ENCODE peak calls at places on chromosomes 1 and 21, in four cellular contexts. P is AG08395, F is foreskin fibroblast, K is K562. H is an unnamed sample.
A peak's percentile ranks its signal among the peaks of the same experiment; 100 is the strongest.

GRCh38 chr1:30383131-30383793 is 340.1 kb downstream of the MATN1 start:
- DNase-seq in P (no peak), F (peak; percentile 12), K (no peak), H (no peak)

GRCh38 chr1:29853716-29854330 is 617.5 kb downstream of the PTPRU start:
- DNase-seq in P (no peak), F (no peak), K (no peak), H (no peak)

GRCh38 chr21:43361127-43361492 is 65.8 kb downstream of the SIK1 start:
- DNase-seq in P (peak; percentile 44), F (peak; percentile 66), K (no peak), H (no peak)

GRCh38 chr1:180536796-180537372 is 21.9 kb upstream of the OVAAL start:
- DNase-seq in P (no peak), F (no peak), K (no peak), H (no peak)

GRCh38 chr1:19644761-19645543 is 841 bp downstream of the NBL1 start:
- DNase-seq in P (peak; percentile 38), F (peak; percentile 64), K (no peak), H (no peak)

GRCh38 chr1:159854101-159854692 is 8.3 kb downstream of the VSIG8 start:
- DNase-seq in P (peak; percentile 68), F (peak; percentile 82), K (peak; percentile 27), H (peak; percentile 13)

GRCh38 chr1:47231314-47232186 is 475 bp downstream of the TAL1 start:
- DNase-seq in P (no peak), F (peak; percentile 52), K (peak; percentile 84), H (peak; percentile 89)

GRCh38 chr1:1599030-1599916 is 662 bp downstream of the FNDC10 start:
- DNase-seq in P (peak; percentile 79), F (peak; percentile 70), K (peak; percentile 81), H (peak; percentile 40)

GRCh38 chr1:50423670-50424000 is 392 bp upstream of the DMRTA2 start:
- DNase-seq in P (no peak), F (peak; percentile 30), K (no peak), H (peak; percentile 20)

GRCh38 chr1:202618387-202619022 is 91.7 kb downstream of the SYT2 start:
- DNase-seq in P (peak; percentile 44), F (peak; percentile 68), K (no peak), H (no peak)

GRCh38 chr1:184483101-184483813 is 96.4 kb downstream of the C1orf21 start:
- DNase-seq in P (peak; percentile 39), F (peak; percentile 82), K (no peak), H (no peak)

GRCh38 chr21:38486221-38486620 is 12.1 kb downstream of the ERG start:
- DNase-seq in P (no peak), F (peak; percentile 28), K (no peak), H (no peak)

GRCh38 chr1:154760469-154760933 is 109.6 kb downstream of the KCNN3 start:
- DNase-seq in P (peak; percentile 20), F (peak; percentile 12), K (peak; percentile 83), H (peak; percentile 71)

GRCh38 chr1:14724234-14724633 is 125.7 kb downstream of the KAZN start:
- DNase-seq in P (peak; percentile 47), F (peak; percentile 33), K (no peak), H (no peak)

GRCh38 chr1:183597656-183598055 is 7.4 kb upstream of the NCF2 start:
- DNase-seq in P (peak; percentile 15), F (peak; percentile 53), K (no peak), H (no peak)

GRCh38 chr21:35222021-35222420 is 172.9 kb upstream of the RUNX1 start:
- DNase-seq in P (no peak), F (no peak), K (no peak), H (no peak)

GRCh38 chr21:41419921-41420862 is 5.8 kb upstream of the MX1 start:
- DNase-seq in P (peak; percentile 87), F (peak; percentile 91), K (peak; percentile 54), H (peak; percentile 70)

GRCh38 chr1:59999006-59999405 is 72.4 kb upstream of the CYP2J2 start:
- DNase-seq in P (no peak), F (no peak), K (no peak), H (no peak)

GRCh38 chr1:29786195-29786594 is 549.9 kb downstream of the PTPRU start:
- DNase-seq in P (no peak), F (no peak), K (no peak), H (no peak)

GRCh38 chr1:198669023-198669698 is 30.3 kb downstream of the PTPRC start:
- DNase-seq in P (peak; percentile 83), F (peak; percentile 90), K (peak; percentile 23), H (peak; percentile 37)

H was measured in erythroblast.